ENCODE peak calls at places on chromosomes 13 and 19, in six cellular contexts. One of them, this sample, is unnamed.
A peak's percentile ranks its signal among the peaks of the same experiment; 100 is the strongest.

GRCh38 chr19:5690955-5691204 is 785 bp downstream of the RPL36 start:
- DNase-seq in GM12878: no peak
- DNase-seq in WTC11: no peak
- DNase-seq in HepG2: no peak
- DNase-seq in H1: no peak
- DNase-seq in K562: no peak
- DNase-seq in this sample: no peak

GRCh38 chr19:50728084-50728737 is 5.0 kb downstream of the CLEC11A start:
- DNase-seq in GM12878: no peak
- DNase-seq in WTC11: peak; percentile 99
- DNase-seq in HepG2: peak; percentile 20
- DNase-seq in H1: peak; percentile 95
- DNase-seq in K562: peak; percentile 96
- DNase-seq in this sample: no peak

GRCh38 chr13:35309711-35310110 is 166.8 kb downstream of the MAB21L1 start:
- DNase-seq in GM12878: no peak
- DNase-seq in WTC11: no peak
- DNase-seq in HepG2: no peak
- DNase-seq in H1: no peak
- DNase-seq in K562: no peak
- DNase-seq in this sample: no peak

GRCh38 chr19:49894879-49895565 is 1.7 kb downstream of the IL4I1 start:
- DNase-seq in GM12878: no peak
- DNase-seq in WTC11: no peak
- DNase-seq in HepG2: no peak
- DNase-seq in H1: no peak
- DNase-seq in K562: no peak
- DNase-seq in this sample: no peak

GRCh38 chr19:38679839-38680238 is 32.4 kb downstream of the ACTN4 start:
- DNase-seq in GM12878: no peak
- DNase-seq in WTC11: no peak
- DNase-seq in HepG2: no peak
- DNase-seq in H1: no peak
- DNase-seq in K562: no peak
- DNase-seq in this sample: no peak

GRCh38 chr19:13058951-13059660 is 43.6 kb downstream of the LYL1 start:
- DNase-seq in GM12878: no peak
- DNase-seq in WTC11: no peak
- DNase-seq in HepG2: no peak
- DNase-seq in H1: no peak
- DNase-seq in K562: no peak
- DNase-seq in this sample: no peak

GRCh38 chr19:4329858-4330257 is 8.8 kb downstream of the STAP2 start:
- DNase-seq in GM12878: no peak
- DNase-seq in WTC11: no peak
- DNase-seq in HepG2: no peak
- DNase-seq in H1: no peak
- DNase-seq in K562: no peak
- DNase-seq in this sample: no peak

GRCh38 chr13:102606537-102607309 is 9.9 kb downstream of the TPP2 start:
- DNase-seq in GM12878: no peak
- DNase-seq in WTC11: no peak
- DNase-seq in HepG2: no peak
- DNase-seq in H1: no peak
- DNase-seq in K562: peak; percentile 71
- DNase-seq in this sample: no peak

GRCh38 chr13:36918246-36919060 is 1.6 kb downstream of the SMAD9 start:
- DNase-seq in GM12878: no peak
- DNase-seq in WTC11: no peak
- DNase-seq in HepG2: no peak
- DNase-seq in H1: no peak
- DNase-seq in K562: no peak
- DNase-seq in this sample: no peak

GRCh38 chr13:114203536-114203935 is 24.5 kb downstream of the CFAP97D2 start:
- DNase-seq in GM12878: no peak
- DNase-seq in WTC11: no peak
- DNase-seq in HepG2: no peak
- DNase-seq in H1: no peak
- DNase-seq in K562: no peak
- DNase-seq in this sample: no peak

GRCh38 chr13:95684463-95684862 is 7.5 kb downstream of the DNAJC3 start:
- DNase-seq in GM12878: no peak
- DNase-seq in WTC11: peak; percentile 14
- DNase-seq in HepG2: no peak
- DNase-seq in H1: no peak
- DNase-seq in K562: no peak
- DNase-seq in this sample: no peak

GRCh38 chr13:107276936-107277335 is 709.0 kb upstream of the ARGLU1 start:
- DNase-seq in GM12878: no peak
- DNase-seq in WTC11: no peak
- DNase-seq in HepG2: no peak
- DNase-seq in H1: no peak
- DNase-seq in K562: no peak
- DNase-seq in this sample: no peak
- TF ChIP-seq ATF3 in GM12878: no peak
- TF ChIP-seq ATF3 in WTC11: no peak
- TF ChIP-seq ATF3 in HepG2: no peak
- TF ChIP-seq ATF3 in H1: no peak
- TF ChIP-seq ATF3 in K562: no peak
- TF ChIP-seq ATF3 in this sample: no peak

DNA sequence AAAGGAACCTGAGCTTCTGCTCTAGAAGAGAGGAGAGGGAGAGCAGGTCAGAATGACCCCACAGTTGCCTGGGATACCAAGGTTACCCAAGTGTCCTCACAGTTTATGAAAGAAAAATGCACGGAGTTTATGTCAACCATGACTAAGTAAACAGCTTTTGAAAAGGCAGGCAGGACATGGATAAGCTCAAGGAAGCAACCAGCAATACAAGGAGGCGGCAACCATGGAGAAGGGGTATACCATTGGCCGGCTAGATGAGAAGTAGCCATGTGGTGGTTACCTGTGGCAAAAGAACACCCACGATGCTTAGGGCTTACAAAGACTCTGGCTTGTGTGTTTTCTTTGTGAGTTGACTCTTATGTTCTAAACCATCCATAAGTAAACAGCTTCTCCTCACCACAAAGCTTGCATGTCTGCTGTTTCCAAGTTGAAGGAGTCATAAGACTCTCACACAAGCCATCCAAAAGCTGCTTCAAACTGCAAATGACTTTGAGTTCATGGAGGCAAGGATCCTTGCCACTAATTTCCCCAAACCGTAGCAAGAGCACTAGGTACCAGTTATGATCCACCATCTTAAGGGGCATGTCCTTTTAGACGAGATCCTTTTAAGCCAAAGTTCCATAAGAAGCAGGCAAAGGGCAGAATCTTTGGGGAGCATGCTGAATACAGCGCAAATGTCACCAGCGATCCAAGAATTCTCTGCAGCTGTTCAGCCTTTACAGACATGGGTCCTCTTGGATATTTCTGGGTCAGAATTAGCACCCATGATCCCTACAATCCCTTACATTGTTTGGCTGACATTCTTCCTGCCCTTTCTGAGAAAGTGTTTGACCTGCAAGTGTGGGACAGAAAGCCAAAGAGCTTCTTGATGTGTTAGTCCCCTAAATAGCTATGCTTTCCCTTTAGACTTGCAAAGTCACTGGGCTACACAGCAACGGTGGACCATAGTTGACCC is 74.8 kb upstream of the IPO5 start:
- DNase-seq in GM12878: no peak
- DNase-seq in WTC11: no peak
- DNase-seq in HepG2: no peak
- DNase-seq in H1: peak; percentile 7
- DNase-seq in K562: no peak
- DNase-seq in this sample: no peak
- TF ChIP-seq ATF3 in GM12878: no peak
- TF ChIP-seq ATF3 in WTC11: no peak
- TF ChIP-seq ATF3 in HepG2: no peak
- TF ChIP-seq ATF3 in H1: no peak
- TF ChIP-seq ATF3 in K562: no peak
- TF ChIP-seq ATF3 in this sample: no peak

GRCh38 chr13:26983533-26984315 is 187.9 kb downstream of the USP12 start:
- DNase-seq in GM12878: no peak
- DNase-seq in WTC11: no peak
- DNase-seq in HepG2: no peak
- DNase-seq in H1: no peak
- DNase-seq in K562: no peak
- DNase-seq in this sample: no peak

GRCh38 chr13:26987614-26988013 is 184.0 kb downstream of the USP12 start:
- DNase-seq in GM12878: no peak
- DNase-seq in WTC11: no peak
- DNase-seq in HepG2: no peak
- DNase-seq in H1: no peak
- DNase-seq in K562: no peak
- DNase-seq in this sample: no peak

GRCh38 chr13:26984337-26984736 is 187.3 kb downstream of the USP12 start:
- DNase-seq in GM12878: no peak
- DNase-seq in WTC11: no peak
- DNase-seq in HepG2: no peak
- DNase-seq in H1: no peak
- DNase-seq in K562: no peak
- DNase-seq in this sample: no peak

GRCh38 chr13:26988059-26988769 is 183.4 kb downstream of the USP12 start:
- DNase-seq in GM12878: no peak
- DNase-seq in WTC11: no peak
- DNase-seq in HepG2: peak; percentile 47
- DNase-seq in H1: no peak
- DNase-seq in K562: no peak
- DNase-seq in this sample: no peak

DNA sequence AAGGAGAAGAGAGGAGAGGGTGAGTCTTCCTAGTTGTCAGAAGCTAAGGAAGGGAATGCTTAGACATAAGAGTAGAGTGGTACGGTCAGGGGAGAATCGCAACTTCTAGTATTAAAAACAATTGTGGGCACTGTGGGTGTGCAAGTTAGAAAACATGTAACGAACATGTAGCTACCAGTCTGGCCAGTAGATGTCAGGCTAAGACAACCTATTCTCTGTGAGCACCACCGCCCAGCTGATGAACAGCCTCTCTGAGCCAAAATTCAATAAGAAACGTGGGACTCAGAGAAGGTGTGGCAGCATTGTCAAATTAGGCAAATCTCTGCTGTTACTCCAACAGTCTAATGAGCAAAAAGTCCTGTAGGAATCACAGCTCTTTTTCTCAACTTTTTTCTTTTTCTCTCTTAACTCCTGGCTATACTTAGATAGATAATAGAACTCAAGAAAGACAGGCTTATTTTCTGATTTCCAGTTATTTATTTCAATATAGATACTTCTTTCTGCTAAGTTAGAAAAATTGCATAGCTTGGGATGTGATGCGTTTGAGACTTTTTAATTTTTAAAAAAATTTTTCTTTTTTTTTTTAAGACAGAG is 186.2 kb downstream of the USP12 start:
- DNase-seq in GM12878: peak; percentile 49
- DNase-seq in WTC11: peak; percentile 64
- DNase-seq in HepG2: peak; percentile 74
- DNase-seq in H1: peak; percentile 71
- DNase-seq in K562: peak; percentile 53
- DNase-seq in this sample: peak; percentile 76
- TF ChIP-seq ATF3 in GM12878: no peak
- TF ChIP-seq ATF3 in WTC11: no peak
- TF ChIP-seq ATF3 in HepG2: no peak
- TF ChIP-seq ATF3 in H1: no peak
- TF ChIP-seq ATF3 in K562: no peak
- TF ChIP-seq ATF3 in this sample: no peak

DNA sequence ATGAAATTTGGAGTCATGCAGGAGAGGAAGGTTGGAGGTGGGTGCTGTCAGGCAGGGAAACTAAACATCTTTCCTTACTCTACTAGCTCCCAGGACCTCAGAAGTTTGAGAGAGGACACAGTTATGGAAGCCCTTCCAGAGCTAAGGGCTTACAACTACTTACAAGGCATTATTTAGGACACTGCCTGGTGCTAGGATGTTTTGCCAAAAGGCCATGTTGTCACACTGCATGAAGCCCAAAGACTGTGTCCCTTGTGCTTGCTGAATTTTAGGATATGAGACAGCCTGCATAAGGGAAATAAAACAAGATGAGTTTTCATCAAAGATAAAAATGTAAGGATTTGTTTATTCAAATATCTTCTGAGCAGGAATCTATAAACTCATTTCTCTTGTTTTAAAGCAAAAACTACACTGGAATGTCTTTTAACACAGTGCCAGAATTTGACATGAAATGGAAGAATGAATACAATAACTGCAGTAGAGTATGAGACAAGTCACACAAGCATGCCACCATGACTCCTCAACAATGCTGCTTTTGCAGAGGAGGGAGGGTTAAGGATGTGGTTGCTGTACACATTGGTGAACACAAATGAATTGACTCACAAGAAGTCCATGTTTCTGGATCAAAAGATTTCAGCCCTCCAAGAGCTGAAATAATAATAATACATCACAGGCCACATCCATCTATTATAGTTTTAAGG is 258.4 kb downstream of the SPRY2 start:
- DNase-seq in GM12878: no peak
- DNase-seq in WTC11: no peak
- DNase-seq in HepG2: no peak
- DNase-seq in H1: no peak
- DNase-seq in K562: no peak
- DNase-seq in this sample: no peak
- TF ChIP-seq ATF3 in GM12878: no peak
- TF ChIP-seq ATF3 in WTC11: no peak
- TF ChIP-seq ATF3 in HepG2: no peak
- TF ChIP-seq ATF3 in H1: no peak
- TF ChIP-seq ATF3 in K562: no peak
- TF ChIP-seq ATF3 in this sample: no peak

This sample was measured in HCT116.